ENCODE peak calls at places on chromosomes 3 and 15, in ten cellular contexts. K is breast epithelium, L is GM12878, S is K562, N is vagina, C is transverse colon, R is SK-N-SH, G is spleen, O is endothelial cell of umbilical vein, Y is stomach. P is an unnamed sample.

GRCh38 chr3:98692787-98693473 is 70.2 kb upstream of the ST3GAL6 start:
- DNase-seq in K (no peak), L (no peak), S (no peak), N (no peak), C (no peak), R (no peak), G (no peak), O (peak; percentile 73), Y (no peak), P (no peak)

GRCh38 chr3:126057547-126057819 is 26.4 kb downstream of the SLC41A3 start:
- DNase-seq in K (no peak), L (no peak), S (no peak), N (no peak), C (no peak), R (no peak), G (no peak), O (no peak), Y (no peak), P (no peak)

GRCh38 chr3:160018959-160019358 is 30.3 kb downstream of the IL12A start:
- DNase-seq in K (no peak), L (no peak), S (no peak), N (no peak), C (no peak), R (no peak), G (no peak), O (no peak), Y (no peak), P (no peak)

GRCh38 chr15:63369766-63370165 is 11.9 kb downstream of the CA12 start:
- DNase-seq in K (no peak), L (no peak), S (no peak), N (no peak), C (no peak), R (no peak), G (no peak), O (no peak), Y (no peak), P (no peak)

GRCh38 chr3:15519096-15519495 is 2.4 kb downstream of the COLQ start:
- DNase-seq in K (no peak), L (no peak), S (no peak), N (no peak), C (no peak), R (no peak), G (no peak), O (no peak), Y (no peak), P (no peak)

GRCh38 chr3:33402936-33403335 is 37.3 kb downstream of the UBP1 start:
- DNase-seq in K (no peak), L (no peak), S (no peak), N (no peak), C (no peak), R (no peak), G (no peak), O (no peak), Y (no peak), P (no peak)

GRCh38 chr3:99570061-99570460 is 68.3 kb upstream of the COL8A1 start:
- DNase-seq in K (no peak), L (no peak), S (no peak), N (no peak), C (no peak), R (no peak), G (no peak), O (no peak), Y (no peak), P (no peak)

GRCh38 chr15:45703670-45704328 is 69.0 kb downstream of the SQOR start:
- DNase-seq in K (no peak), L (no peak), S (no peak), N (no peak), C (no peak), R (no peak), G (no peak), O (no peak), Y (no peak), P (no peak)

GRCh38 chr15:73991260-73991659 is 835 bp downstream of the STOML1 start:
- DNase-seq in K (no peak), L (no peak), S (no peak), N (no peak), C (peak; percentile 45), R (no peak), G (peak; percentile 86), O (peak; percentile 53), Y (no peak), P (no peak)

GRCh38 chr3:152377184-152377570 is 108.4 kb downstream of the MBNL1 start:
- DNase-seq in K (no peak), L (no peak), S (no peak), N (no peak), C (no peak), R (no peak), G (no peak), O (no peak), Y (no peak), P (no peak)

DNA sequence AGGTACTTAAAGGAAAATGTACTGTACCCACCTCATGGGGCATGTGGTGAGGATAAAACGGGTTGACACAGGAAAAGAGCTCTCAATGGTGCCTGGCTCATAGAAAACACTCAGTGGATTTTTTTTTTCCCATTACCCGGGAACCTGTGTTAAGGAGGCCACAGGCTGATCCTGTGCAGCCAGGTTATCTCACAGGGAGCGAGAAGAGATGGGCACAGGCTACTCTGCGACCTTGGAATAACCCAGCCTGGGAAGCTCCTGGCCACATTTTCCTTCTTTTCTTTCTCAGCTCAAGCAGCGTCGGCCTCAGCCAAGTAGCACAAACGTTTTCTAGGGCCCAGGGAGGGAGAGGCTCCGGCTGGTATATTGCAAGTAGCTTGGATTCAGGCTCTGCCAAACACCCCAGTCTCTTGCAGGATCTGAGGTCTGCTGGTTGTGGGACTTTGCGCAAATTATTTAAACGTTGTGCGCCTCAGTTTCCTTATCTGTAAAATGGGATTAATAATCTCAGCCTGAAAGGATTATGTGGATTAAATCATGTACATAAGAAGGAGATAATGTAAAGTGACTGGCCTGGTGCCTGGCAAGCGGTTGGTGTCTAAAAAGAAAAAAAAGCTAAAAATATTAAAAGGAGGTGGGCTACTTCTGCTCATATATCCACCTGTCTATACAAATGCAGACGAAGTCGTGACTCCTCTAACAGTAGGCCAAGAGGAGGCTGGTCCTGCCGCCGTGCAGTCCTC is 2.1 kb downstream of the FURIN start:
- DNase-seq in K (no peak), L (no peak), S (peak; percentile 41), N (no peak), C (no peak), R (no peak), G (no peak), O (peak; percentile 58), Y (no peak), P (no peak)
- TF ChIP-seq POLR2AphosphoS5 in K (no peak), L (no peak), S (no peak), N (no peak), C (no peak), R (no peak), G (no peak), O (no peak), Y (no peak), P (no peak)

GRCh38 chr3:65886376-65886775 is 152.3 kb downstream of the MAGI1 start:
- DNase-seq in K (no peak), L (no peak), S (no peak), N (no peak), C (no peak), R (no peak), G (no peak), O (no peak), Y (no peak), P (no peak)

GRCh38 chr3:65890328-65890727 is 148.4 kb downstream of the MAGI1 start:
- DNase-seq in K (no peak), L (no peak), S (no peak), N (no peak), C (no peak), R (no peak), G (no peak), O (no peak), Y (no peak), P (no peak)

GRCh38 chr3:65893631-65894030 is 145.1 kb downstream of the MAGI1 start:
- DNase-seq in K (no peak), L (no peak), S (no peak), N (no peak), C (no peak), R (no peak), G (no peak), O (no peak), Y (no peak), P (no peak)

GRCh38 chr3:65889707-65890099 is 149.0 kb downstream of the MAGI1 start:
- DNase-seq in K (no peak), L (no peak), S (no peak), N (no peak), C (no peak), R (no peak), G (no peak), O (no peak), Y (no peak), P (no peak)

DNA sequence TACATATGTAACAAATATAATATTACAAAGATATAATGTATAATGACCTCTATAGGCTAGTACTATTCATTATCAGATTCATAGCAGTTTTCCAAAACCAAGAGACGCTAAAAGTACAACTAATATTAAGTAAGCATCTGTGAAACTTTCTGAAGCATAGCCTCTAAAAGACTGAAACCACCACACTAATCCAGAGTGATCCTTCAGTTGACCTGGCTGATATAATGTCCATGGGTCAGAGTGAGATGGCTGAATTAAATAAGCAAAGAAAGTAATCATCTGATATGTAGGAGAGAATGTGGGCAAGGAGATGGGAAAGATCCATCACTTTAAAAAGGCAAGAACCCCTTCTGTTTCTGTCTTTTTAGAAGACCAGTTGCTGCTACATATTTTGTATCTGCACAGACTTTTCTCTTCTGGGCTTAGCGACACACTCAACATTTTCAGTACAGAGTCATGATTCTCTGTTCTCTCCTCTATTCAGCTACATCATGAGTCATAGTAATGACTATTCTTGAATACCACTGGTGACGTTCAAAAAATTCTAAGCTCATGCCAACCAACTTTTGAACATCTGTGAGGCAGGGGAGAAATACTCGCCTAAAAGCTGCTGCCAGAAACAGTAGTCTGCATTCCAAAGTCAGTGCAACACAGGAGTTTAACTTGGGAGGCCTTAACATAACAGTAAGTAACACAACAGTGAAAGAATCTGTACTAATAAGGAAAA is 149.6 kb downstream of the MAGI1 start:
- DNase-seq in K (peak; percentile 44), L (no peak), S (no peak), N (no peak), C (no peak), R (no peak), G (no peak), O (peak; percentile 56), Y (no peak), P (no peak)
- H3K4me3 ChIP-seq in K (no peak overlapping the region), L (no peak overlapping the region), S (no peak overlapping the region), N (no peak overlapping the region), C (no peak overlapping the region), R (no peak overlapping the region), G (no peak overlapping the region), O (no peak overlapping the region), Y (no peak overlapping the region), P (no peak overlapping the region)

GRCh38 chr3:308597-309321 is 112.2 kb downstream of the CHL1 start:
- DNase-seq in K (no peak), L (no peak), S (no peak), N (no peak), C (no peak), R (no peak), G (peak; percentile 76), O (no peak), Y (no peak), P (no peak)
- H3K9me3 ChIP-seq in K (no peaks in the 10 kb centered on the region), L (no peaks in the 10 kb centered on the region), S (no peaks in the 10 kb centered on the region), N (no peaks in the 10 kb centered on the region), C (no peaks in the 10 kb centered on the region), R (no peaks in the 10 kb centered on the region), G (no peaks in the 10 kb centered on the region), O (peaks cover 5% of the 10 kb centered on the region), Y (no peaks in the 10 kb centered on the region), P (no peaks in the 10 kb centered on the region)

DNA sequence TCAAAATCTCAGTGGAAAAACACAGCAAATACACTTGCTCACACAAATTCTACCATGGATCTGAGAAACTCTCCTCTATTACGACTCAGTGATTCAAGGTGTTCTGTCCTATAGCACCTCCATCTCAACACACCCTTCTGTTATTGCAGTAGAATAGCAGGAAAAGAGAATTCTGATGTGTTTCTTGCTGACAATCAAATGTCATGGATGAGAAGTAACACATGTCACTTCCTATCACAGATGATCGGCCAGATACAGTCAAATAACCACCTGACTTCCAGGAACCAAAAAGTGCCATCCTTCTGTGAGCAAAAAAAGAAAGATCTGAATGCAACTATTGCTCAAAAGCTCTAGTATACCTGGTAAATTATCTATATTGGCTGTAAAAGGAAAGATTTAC is 734.2 kb upstream of the GBE1 start:
- DNase-seq in K (no peak), L (no peak), S (no peak), N (no peak), C (no peak), R (no peak), G (no peak), O (no peak), Y (no peak), P (no peak)
- TF ChIP-seq POLR2AphosphoS5 in K (no peak), L (no peak), S (no peak), N (no peak), C (no peak), R (no peak), G (no peak), O (no peak), Y (no peak), P (no peak)